ENCODE peak calls at places on chromosomes 16 and 17, in nine cellular contexts. C is IMR-90, I is mesenchymal stem cell, F is WERI-Rb-1, M is lung, T is neural progenitor cell, X is OCI-LY7, D is body of pancreas, A is fibroblast of lung. B is an unnamed sample.
A peak's percentile ranks its signal among the peaks of the same experiment; 100 is the strongest.

GRCh38 chr17:8621585-8621984 is 8.9 kb downstream of the MYH10 start:
- DNase-seq in C (peak; percentile 59), T (no peak), A (peak; percentile 45), M (no peak), F (no peak), I (peak; percentile 33), X (no peak), D (no peak), B (peak; percentile 68)

GRCh38 chr17:40112191-40112590 is 9.6 kb upstream of the MSL1 start:
- DNase-seq in X (no peak), I (no peak), C (no peak), T (no peak), D (peak; percentile 13), M (no peak), A (no peak), F (no peak), B (no peak)

GRCh38 chr16:46857261-46857962 is 26.4 kb upstream of the C16orf87 start:
- DNase-seq in M (no peak), D (peak; percentile 43), F (peak; percentile 38), I (peak; percentile 76), C (peak; percentile 82), X (peak; percentile 29), A (peak; percentile 77), T (peak; percentile 8), B (peak; percentile 48)

GRCh38 chr16:17572145-17572544 is 101.4 kb upstream of the XYLT1 start:
- DNase-seq in A (no peak), I (no peak), X (no peak), D (no peak), C (no peak), T (no peak), M (no peak), F (no peak), B (no peak)

GRCh38 chr16:1458336-1458976 is 14.1 kb upstream of the CCDC154 start:
- DNase-seq in C (peak; percentile 41), I (no peak), A (peak; percentile 5), T (no peak), X (no peak), D (no peak), M (no peak), F (no peak), B (no peak)

GRCh38 chr16:59909262-59909661 is 1175.1 kb upstream of the GOT2 start:
- DNase-seq in X (no peak), D (no peak), C (no peak), I (no peak), T (no peak), F (no peak), A (no peak), M (no peak), B (peak; percentile 7)

GRCh38 chr16:29649560-29650494 is 13.2 kb upstream of the SPN start:
- DNase-seq in D (no peak), C (no peak), T (no peak), M (no peak), I (no peak), X (no peak), A (no peak), F (no peak), B (no peak)

GRCh38 chr16:62022688-62023087 is 13.6 kb downstream of the CDH8 start:
- DNase-seq in D (no peak), T (peak; percentile 76), M (no peak), F (no peak), X (no peak), C (no peak), I (no peak), A (no peak), B (no peak)

GRCh38 chr17:63940584-63940983 is 8.5 kb upstream of the CD79B start:
- DNase-seq in A (no peak), F (no peak), I (no peak), T (no peak), C (no peak), X (no peak), D (no peak), M (no peak), B (no peak)

GRCh38 chr16:66370786-66371684 is 4.5 kb downstream of the CDH5 start:
- DNase-seq in X (no peak), A (no peak), C (no peak), I (no peak), F (no peak), M (no peak), D (no peak), T (no peak), B (no peak)

GRCh38 chr16:73095142-73095791 is 47.3 kb upstream of the ZFHX3 start:
- DNase-seq in A (peak; percentile 66), T (no peak), X (no peak), M (no peak), C (peak; percentile 6), D (no peak), F (no peak), I (no peak), B (no peak)

GRCh38 chr17:77492446-77493237 is 351.9 kb downstream of the SEC14L1 start:
- DNase-seq in T (no peak), M (no peak), D (peak; percentile 11), X (no peak), C (no peak), A (no peak), I (no peak), F (peak; percentile 29), B (no peak)

GRCh38 chr17:49414271-49414621 is 436 bp downstream of the PHB1 start:
- DNase-seq in T (no peak), F (no peak), C (no peak), M (no peak), I (no peak), X (no peak), D (no peak), A (no peak), B (no peak)

DNA sequence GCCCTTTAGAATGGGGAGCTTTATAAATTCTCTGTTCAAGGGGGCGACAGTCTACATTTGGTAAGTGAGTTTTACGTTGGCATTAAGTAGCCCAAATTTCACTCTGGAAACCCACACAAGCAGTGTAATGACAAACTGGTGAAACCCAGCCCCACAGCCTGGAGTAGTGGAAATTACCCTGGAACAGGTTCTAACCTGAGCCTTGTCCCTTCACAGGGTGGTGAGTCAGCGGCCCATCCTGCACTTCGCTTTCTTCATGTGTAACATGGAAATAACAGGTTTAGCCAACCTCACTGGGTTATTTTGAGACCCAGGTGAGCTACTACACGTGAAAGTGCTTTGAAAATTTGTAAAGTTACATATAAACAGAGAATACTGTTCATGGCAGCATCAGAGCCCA is 3.5 kb upstream of the TLCD3A start:
- DNase-seq in T (no peak), F (no peak), D (no peak), M (no peak), A (no peak), I (peak; percentile 41), C (no peak), X (no peak), B (no peak)
- H3K27ac ChIP-seq in T (no peak overlapping the region), F (no peak overlapping the region), D (no peak overlapping the region), M (no peak overlapping the region), A (no peak overlapping the region), I (no peak overlapping the region), C (no peak overlapping the region), X (no peak overlapping the region), B (no peak overlapping the region)

GRCh38 chr17:59853168-59853918 is 39.4 kb downstream of the TUBD1 start:
- DNase-seq in D (peak; percentile 80), M (peak; percentile 34), X (peak; percentile 95), F (peak; percentile 38), I (peak; percentile 97), T (peak; percentile 16), C (peak; percentile 100), A (peak; percentile 98), B (peak; percentile 84)
- H3K4me3 ChIP-seq in D (no peak overlapping the region), M (no peak overlapping the region), X (no peak overlapping the region), F (no peak overlapping the region), I (no peak overlapping the region), T (no peak overlapping the region), C (no peak overlapping the region), A (no peak overlapping the region), B (no peak overlapping the region)

GRCh38 chr16:8878523-8878911 is 3.6 kb upstream of the LITAFD start:
- DNase-seq in F (no peak), I (peak; percentile 95), M (no peak), X (no peak), A (peak; percentile 55), T (no peak), C (peak; percentile 86), D (no peak), B (peak; percentile 42)
- H3K27ac ChIP-seq in F (no peak overlapping the region), I (peak overlapping the region; percentile 93), M (no peak overlapping the region), X (no peak overlapping the region), A (no peak overlapping the region), T (no peak overlapping the region), C (peak overlapping the region; percentile 68), D (peak overlapping the region; percentile 56), B (no peak overlapping the region)

GRCh38 chr16:55056585-55057520 is 126.2 kb downstream of the IRX5 start:
- DNase-seq in C (no peak), F (peak; percentile 58), I (no peak), D (no peak), T (peak; percentile 84), A (no peak), X (no peak), M (no peak), B (no peak)
- H3K4me3 ChIP-seq in C (no peak overlapping the region), F (peak overlapping the region; percentile 48), I (peak overlapping the region; percentile 47), D (no peak overlapping the region), T (peak overlapping the region; percentile 53), A (no peak overlapping the region), X (no peak overlapping the region), M (no peak overlapping the region), B (no peak overlapping the region)

GRCh38 chr16:77760800-77761199 is 27.6 kb upstream of the VAT1L start:
- DNase-seq in M (no peak), D (no peak), C (peak; percentile 44), I (peak; percentile 77), X (no peak), A (no peak), F (no peak), T (no peak), B (no peak)
- H3K27ac ChIP-seq in M (no peak overlapping the region), D (no peak overlapping the region), C (no peak overlapping the region), I (no peak overlapping the region), X (no peak overlapping the region), A (no peak overlapping the region), F (no peak overlapping the region), T (no peak overlapping the region), B (no peak overlapping the region)

GRCh38 chr16:90019201-90019542 is at the start of gene DBNDD1:
- DNase-seq in X (no peak), F (no peak), C (no peak), A (no peak), D (no peak), I (no peak), M (no peak), T (no peak), B (no peak)
- H3K4me3 ChIP-seq in X (peak within 1 kb of the TSS; percentile 63), F (no peak within 1 kb of the TSS), C (peak within 1 kb of the TSS; percentile 74), A (peak within 1 kb of the TSS; percentile 53), D (peak within 1 kb of the TSS; percentile 59), I (peak within 1 kb of the TSS; percentile 72), M (peak within 1 kb of the TSS; percentile 36), T (peak within 1 kb of the TSS; percentile 93), B (peak within 1 kb of the TSS; percentile 51)

GRCh38 chr17:45824901-45825492 is 19.7 kb upstream of the SPPL2C start:
- DNase-seq in C (no peak), T (peak; percentile 36), M (no peak), A (no peak), I (no peak), X (no peak), D (no peak), F (peak; percentile 70), B (no peak)
- H3K27ac ChIP-seq in C (no peak overlapping the region), T (no peak overlapping the region), M (no peak overlapping the region), A (no peak overlapping the region), I (no peak overlapping the region), X (no peak overlapping the region), D (no peak overlapping the region), F (no peak overlapping the region), B (no peak overlapping the region)